ENCODE peak calls at places on chromosomes 11 and 22, in four cellular contexts. U is A673, Y is body of pancreas, P is pancreas. Z is an unnamed sample.

GRCh38 chr11:97079244-97079643 is 689.4 kb downstream of the JRKL start:
- DNase-seq in U (no peak), Y (no peak), P (no peak), Z (no peak)

GRCh38 chr22:37138879-37139561 is 10.7 kb downstream of the IL2RB start:
- DNase-seq in U (no peak), Y (no peak), P (no peak), Z (no peak)

GRCh38 chr11:101129203-101129943 is at the start of gene PGR:
- DNase-seq in U (peak; percentile 76), Y (peak; percentile 16), P (no peak), Z (no peak)

GRCh38 chr11:116918925-116919653 is 81.7 kb upstream of the APOA1 start:
- DNase-seq in U (no peak), Y (no peak), P (no peak), Z (no peak)

GRCh38 chr11:105201166-105201565 is 61.6 kb upstream of the CARD18 start:
- DNase-seq in U (no peak), Y (no peak), P (no peak), Z (no peak)

GRCh38 chr11:113091578-113091844 is 130.3 kb downstream of the NCAM1 start:
- DNase-seq in U (no peak), Y (no peak), P (no peak), Z (no peak)

GRCh38 chr22:47301820-47302475 is 539.5 kb downstream of the TBC1D22A start:
- DNase-seq in U (no peak), Y (no peak), P (no peak), Z (no peak)

GRCh38 chr11:26849009-26849408 is 127.1 kb upstream of the SLC5A12 start:
- DNase-seq in U (no peak), Y (peak; percentile 18), P (no peak), Z (no peak)

GRCh38 chr11:8812438-8812837 is 98.6 kb upstream of the AKIP1 start:
- DNase-seq in U (no peak), Y (peak; percentile 68), P (no peak), Z (no peak)

GRCh38 chr22:44526431-44527115 is 28.5 kb upstream of the RTL6 start:
- DNase-seq in U (no peak), Y (no peak), P (no peak), Z (no peak)

GRCh38 chr11:2092956-2093412 is 46.2 kb downstream of the IGF2 start:
- DNase-seq in U (no peak), Y (peak; percentile 99), P (peak; percentile 93), Z (no peak)

GRCh38 chr11:105489431-105489830 is 120.4 kb upstream of the GRIA4 start:
- DNase-seq in U (peak; percentile 18), Y (no peak), P (no peak), Z (no peak)

GRCh38 chr22:41857160-41857859 is 24.4 kb downstream of the SREBF2 start:
- DNase-seq in U (peak; percentile 57), Y (peak; percentile 31), P (no peak), Z (peak; percentile 81)

GRCh38 chr11:110303414-110303826 is 7.0 kb upstream of the RDX start:
- DNase-seq in U (no peak), Y (no peak), P (no peak), Z (no peak)

GRCh38 chr11:13338437-13339069 is 61.0 kb downstream of the BMAL1 start:
- DNase-seq in U (peak; percentile 36), Y (no peak), P (no peak), Z (no peak)

GRCh38 chr11:86197448-86197847 is 47.1 kb upstream of the EED start:
- DNase-seq in U (no peak), Y (no peak), P (no peak), Z (no peak)

GRCh38 chr22:31094741-31095140 is 12.6 kb downstream of the SELENOM start:
- DNase-seq in U (no peak), Y (no peak), P (no peak), Z (no peak)

GRCh38 chr11:102384419-102385052 is 37.5 kb downstream of the BIRC2 start:
- DNase-seq in U (no peak), Y (no peak), P (no peak), Z (no peak)

GRCh38 chr11:76166314-76166713 is 40.0 kb downstream of the WNT11 start:
- DNase-seq in U (no peak), Y (no peak), P (no peak), Z (no peak)

GRCh38 chr11:32332990-32333334 is 102.4 kb downstream of the WT1 start:
- DNase-seq in U (peak; percentile 75), Y (no peak), P (no peak), Z (no peak)

GRCh38 chr22:23113067-23113846 is 28.5 kb downstream of the RSPH14 start:
- DNase-seq in U (peak; percentile 61), Y (peak; percentile 29), P (no peak), Z (peak; percentile 84)

GRCh38 chr11:88402784-88403183 is 65.2 kb upstream of the CTSC start:
- DNase-seq in U (no peak), Y (no peak), P (no peak), Z (no peak)

GRCh38 chr22:45710469-45710868 is 38.8 kb downstream of the ATXN10 start:
- DNase-seq in U (no peak), Y (no peak), P (no peak), Z (no peak)

GRCh38 chr11:133414503-133414902 is 117.8 kb downstream of the OPCML start:
- DNase-seq in U (no peak), Y (no peak), P (no peak), Z (no peak)

GRCh38 chr11:794766-795637 is 3.1 kb downstream of the SLC25A22 start:
- DNase-seq in U (no peak), Y (peak; percentile 96), P (peak; percentile 88), Z (peak; percentile 65)

GRCh38 chr11:60992842-60993409 is 21.4 kb downstream of the CD6 start:
- DNase-seq in U (no peak), Y (no peak), P (no peak), Z (no peak)

DNA sequence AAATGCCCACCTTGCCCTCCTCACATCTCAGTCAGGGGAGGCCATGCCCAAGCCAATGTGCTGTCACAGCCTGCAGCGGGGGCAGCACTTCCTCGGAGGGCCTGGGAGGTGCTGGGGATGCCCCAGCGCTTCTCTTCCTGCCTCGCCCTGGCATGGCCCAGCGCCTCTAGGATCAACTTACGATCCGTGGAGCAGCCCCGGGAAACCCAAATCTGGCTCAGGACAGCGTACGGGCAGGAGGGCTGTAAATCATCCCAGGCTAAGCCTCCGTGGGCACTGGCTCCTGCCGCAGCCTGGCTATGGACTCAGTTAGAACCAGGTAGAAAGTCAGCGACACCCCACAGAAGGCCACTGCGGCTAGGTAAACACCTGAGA is 60.9 kb upstream of the EMID1 start:
- DNase-seq in U (no peak), Y (no peak), P (peak; percentile 40), Z (no peak)
- H3K36me3 ChIP-seq in U (no peaks in the 10 kb centered on the region), Y (no peaks in the 10 kb centered on the region), P (no peaks in the 10 kb centered on the region), Z (no peaks in the 10 kb centered on the region)

DNA sequence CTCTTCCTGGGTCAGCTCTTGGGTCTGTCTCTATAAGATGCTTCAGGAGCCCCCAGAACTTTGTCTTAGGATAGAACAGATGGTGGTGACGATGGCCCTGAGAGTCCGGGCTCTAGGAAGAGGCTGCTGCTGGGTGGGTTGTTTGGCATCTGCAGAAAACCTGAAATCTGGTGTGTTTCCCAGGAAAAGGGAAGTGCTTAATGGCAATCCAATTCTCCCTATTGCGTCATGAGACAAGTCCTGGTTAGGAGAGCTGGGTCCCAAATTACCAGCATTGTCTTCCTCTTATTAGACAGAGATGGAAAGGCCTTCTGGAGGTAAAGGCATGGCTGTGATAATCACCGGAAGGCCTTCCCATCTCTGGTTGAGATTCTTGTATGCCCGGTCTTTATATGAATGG is 48.9 kb upstream of the GRAMD1B start:
- DNase-seq in U (no peak), Y (no peak), P (no peak), Z (no peak)
- H3K4me3 ChIP-seq in U (no peak overlapping the region), Y (no peak overlapping the region), P (no peak overlapping the region), Z (no peak overlapping the region)

GRCh38 chr11:115808351-115808940 is 304.2 kb upstream of the CADM1 start:
- DNase-seq in U (no peak), Y (no peak), P (no peak), Z (no peak)

GRCh38 chr11:115803341-115803740 is 299.1 kb upstream of the CADM1 start:
- DNase-seq in U (no peak), Y (no peak), P (no peak), Z (no peak)

GRCh38 chr11:115802641-115803040 is 298.4 kb upstream of the CADM1 start:
- DNase-seq in U (no peak), Y (no peak), P (no peak), Z (no peak)

DNA sequence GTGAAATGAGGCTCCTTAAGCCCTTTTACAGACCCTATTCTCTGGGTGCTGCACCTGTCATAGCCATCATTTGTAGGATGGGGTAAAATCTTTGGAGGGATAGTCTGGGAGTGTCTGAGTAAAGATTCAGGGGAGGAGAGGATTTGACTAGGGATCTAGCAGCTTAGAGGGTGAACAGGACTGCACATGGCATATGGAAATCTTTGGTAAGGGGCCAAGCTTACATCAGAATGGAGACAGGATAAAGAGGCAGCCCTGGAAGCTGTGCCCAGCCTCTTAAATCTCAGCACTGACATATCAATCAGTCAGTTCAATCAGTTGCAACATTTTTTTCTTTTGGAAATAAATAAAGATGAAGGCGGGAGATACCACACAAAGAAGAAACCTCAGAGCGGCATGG is 301.8 kb upstream of the CADM1 start:
- DNase-seq in U (no peak), Y (no peak), P (no peak), Z (no peak)
- TF ChIP-seq CTCF in U (no peak), Y (no peak), P (no peak), Z (no peak)

GRCh38 chr22:29336751-29337490 is 21.4 kb upstream of the RASL10A start:
- DNase-seq in U (no peak), Y (no peak), P (no peak), Z (no peak)
- H3K36me3 ChIP-seq in U (peaks cover 18% of the 10 kb centered on the region), Y (peaks cover 34% of the 10 kb centered on the region), P (peaks cover 9% of the 10 kb centered on the region), Z (peaks cover 99% of the 10 kb centered on the region)

GRCh38 chr22:33271390-33272161 is 213.4 kb upstream of the SYN3 start:
- DNase-seq in U (no peak), Y (peak; percentile 87), P (peak; percentile 74), Z (peak; percentile 99)
- H3K4me3 ChIP-seq in U (no peak overlapping the region), Y (no peak overlapping the region), P (no peak overlapping the region), Z (peak overlapping the region; percentile 53)

Z was measured in OCI-LY7.